ENCODE peak calls at places on chromosomes 1 and 21, in seven cellular contexts. Z is activated CD4-positive, alpha-beta T cell treated with anti-CD3 and anti-CD28 coated beads for 24 hours; O is HTR-8/SVneo; U is fibroblast of lung; B is lung microvascular endothelial cell; L is AG08396; K is naive thymus-derived CD8-positive, alpha-beta T cell. E is an unnamed sample.
A peak's percentile ranks its signal among the peaks of the same experiment; 100 is the strongest.

GRCh38 chr1:212702672-212703071 is 3.0 kb upstream of the BATF3 start:
- DNase-seq in Z (no peak), O (no peak), U (no peak), B (no peak), L (no peak), K (no peak), E (no peak)

GRCh38 chr1:213989071-213989739 is 1.4 kb downstream of the PROX1 start:
- DNase-seq in Z (no peak), O (no peak), U (no peak), B (no peak), L (no peak), K (no peak), E (no peak)

GRCh38 chr1:244865028-244865371 is 657 bp upstream of the HNRNPU start:
- DNase-seq in Z (no peak), O (no peak), U (no peak), B (no peak), L (peak; percentile 9), K (peak; percentile 67), E (no peak)

GRCh38 chr1:220767312-220768126 is 19.2 kb upstream of the MTARC1 start:
- DNase-seq in Z (no peak), O (no peak), U (peak; percentile 81), B (no peak), L (peak; percentile 43), K (no peak), E (no peak)

GRCh38 chr1:170332801-170333200 is 187.0 kb downstream of the NTMT2 start:
- DNase-seq in Z (no peak), O (no peak), U (no peak), B (no peak), L (no peak), K (no peak), E (no peak)

GRCh38 chr1:215082532-215083407 is at the start of gene KCNK2:
- DNase-seq in Z (no peak), O (peak; percentile 17), U (no peak), B (no peak), L (peak; percentile 49), K (no peak), E (no peak)

GRCh38 chr21:37532868-37533780 is 166.6 kb downstream of the DYRK1A start:
- DNase-seq in Z (no peak), O (peak; percentile 57), U (peak; percentile 29), B (peak; percentile 36), L (no peak), K (no peak), E (no peak)

GRCh38 chr1:47578026-47578861 is 140.4 kb downstream of the FOXD2 start:
- DNase-seq in Z (no peak), O (no peak), U (peak; percentile 15), B (no peak), L (no peak), K (no peak), E (no peak)

GRCh38 chr1:211589782-211590721 is 11.1 kb upstream of the SLC30A1 start:
- DNase-seq in Z (no peak), O (no peak), U (peak; percentile 66), B (no peak), L (no peak), K (no peak), E (no peak)

GRCh38 chr1:42904437-42904836 is 54.2 kb downstream of the SLC2A1 start:
- DNase-seq in Z (no peak), O (no peak), U (no peak), B (no peak), L (no peak), K (no peak), E (no peak)

GRCh38 chr1:165481820-165482532 is 37.0 kb upstream of the RXRG start:
- DNase-seq in Z (peak; percentile 3), O (peak; percentile 48), U (peak; percentile 80), B (peak; percentile 74), L (peak; percentile 85), K (no peak), E (no peak)